ENCODE peak calls at places on chromosomes 2 and 18, in eight cellular contexts. K, P, I, T, X, C, M and R are unnamed samples. For H3K27me3, the result is how much of the 10 kb centered on the place peaks cover.

GRCh38 chr2:109353806-109354745 is 225.1 kb downstream of the SH3RF3 start:
- DNase-seq in T (no peak), P (no peak), I (no peak), K (no peak), M (no peak), X (no peak), C (no peak), R (no peak)

GRCh38 chr18:7958081-7958896 is 391.2 kb downstream of the PTPRM start:
- DNase-seq in M (no peak), X (no peak), T (no peak), C (peak), K (no peak), P (no peak), I (peak), R (no peak)

GRCh38 chr2:118123561-118124232 is 35.4 kb downstream of the INSIG2 start:
- DNase-seq in K (peak), C (peak), X (no peak), I (peak), P (peak), M (no peak), T (no peak), R (peak)

GRCh38 chr18:39938678-39939077 is 2016.4 kb upstream of the PIK3C3 start:
- DNase-seq in C (no peak), T (no peak), K (no peak), X (no peak), I (no peak), P (no peak), M (no peak), R (no peak)

GRCh38 chr2:142291964-142292363 is 161.1 kb upstream of the LRP1B start:
- DNase-seq in M (no peak), X (no peak), C (peak), P (no peak), T (no peak), I (no peak), K (no peak), R (no peak)

GRCh38 chr2:217277646-217278048 is 417.8 kb upstream of the TNP1 start:
- DNase-seq in C (peak), I (peak), M (no peak), X (peak), K (no peak), T (no peak), P (no peak), R (peak)

GRCh38 chr2:240961878-240962277 is 36.5 kb upstream of the SNED1 start:
- DNase-seq in P (no peak), X (no peak), T (no peak), I (peak), C (no peak), M (no peak), K (no peak), R (no peak)

GRCh38 chr2:56380861-56381260 is 197.1 kb downstream of the CCDC85A start:
- DNase-seq in T (no peak), M (no peak), I (no peak), K (no peak), P (no peak), X (no peak), C (no peak), R (no peak)

GRCh38 chr18:43855376-43855775 is 578.1 kb upstream of the SYT4 start:
- DNase-seq in M (no peak), X (no peak), I (no peak), C (no peak), T (peak), P (no peak), K (no peak), R (no peak)

GRCh38 chr2:44051948-44052347 is 56.2 kb upstream of the LRPPRC start:
- DNase-seq in T (peak), M (no peak), I (no peak), P (no peak), K (no peak), C (no peak), X (no peak), R (no peak)

GRCh38 chr18:46856975-46857374 is 60.3 kb downstream of the PIAS2 start:
- DNase-seq in K (no peak), C (no peak), P (no peak), T (no peak), X (no peak), I (peak), M (no peak), R (no peak)

GRCh38 chr2:136106505-136106904 is 11.4 kb downstream of the CXCR4 start:
- DNase-seq in C (no peak), K (no peak), T (no peak), X (no peak), M (no peak), I (no peak), P (no peak), R (no peak)

GRCh38 chr2:113133696-113134558 is 6.5 kb downstream of the IL1RN start:
- DNase-seq in X (no peak), C (no peak), T (no peak), I (no peak), K (no peak), M (no peak), P (no peak), R (no peak)

GRCh38 chr18:37393945-37394609 is 171.5 kb downstream of the CELF4 start:
- DNase-seq in P (peak), I (peak), T (peak), C (peak), X (peak), M (peak), K (peak), R (peak)
- H3K4me3 ChIP-seq in P (peak), I (peak), T (peak), C (peak), X (peak), M (peak), K (no peak), R (peak)

GRCh38 chr2:31138037-31138962 is at the start of gene GALNT14:
- DNase-seq in T (peak), K (peak), P (peak), I (peak), M (peak), C (peak), X (peak), R (no peak)
- H3K27me3 ChIP-seq in T (half or more), K (under half), P (under half), I (half or more), M (half or more), C (under half), X (under half), R (under half)

GRCh38 chr2:154686162-154686561 is 12.3 kb upstream of the KCNJ3 start:
- DNase-seq in C (no peak), M (no peak), T (peak), I (no peak), P (no peak), K (no peak), X (no peak), R (no peak)
- TF ChIP-seq CTCF in C (no peak), M (no peak), T (peak), I (no peak), P (peak), K (no peak), X (no peak), R (peak)

GRCh38 chr2:239305222-239305575 is 95.6 kb downstream of the HDAC4 start:
- DNase-seq in T (peak), M (peak), C (no peak), K (no peak), P (no peak), I (no peak), X (no peak), R (no peak)
- H3K4me3 ChIP-seq in T (no peak), M (peak), C (no peak), K (no peak), P (no peak), I (no peak), X (peak), R (no peak)

GRCh38 chr2:16167471-16168426 is 227.4 kb downstream of the MYCN start:
- DNase-seq in I (no peak), X (no peak), P (no peak), T (peak), C (no peak), K (no peak), M (no peak), R (no peak)

GRCh38 chr2:16166327-16166981 is 226.1 kb downstream of the MYCN start:
- DNase-seq in P (no peak), K (no peak), X (no peak), C (no peak), I (no peak), T (peak), M (no peak), R (no peak)

GRCh38 chr2:16162491-16163040 is 222.2 kb downstream of the MYCN start:
- DNase-seq in M (no peak), P (no peak), K (no peak), X (no peak), C (no peak), T (no peak), I (no peak), R (no peak)

GRCh38 chr2:16168506-16169264 is 228.3 kb downstream of the MYCN start:
- DNase-seq in M (no peak), C (no peak), P (no peak), X (no peak), K (no peak), I (no peak), T (peak), R (no peak)

DNA sequence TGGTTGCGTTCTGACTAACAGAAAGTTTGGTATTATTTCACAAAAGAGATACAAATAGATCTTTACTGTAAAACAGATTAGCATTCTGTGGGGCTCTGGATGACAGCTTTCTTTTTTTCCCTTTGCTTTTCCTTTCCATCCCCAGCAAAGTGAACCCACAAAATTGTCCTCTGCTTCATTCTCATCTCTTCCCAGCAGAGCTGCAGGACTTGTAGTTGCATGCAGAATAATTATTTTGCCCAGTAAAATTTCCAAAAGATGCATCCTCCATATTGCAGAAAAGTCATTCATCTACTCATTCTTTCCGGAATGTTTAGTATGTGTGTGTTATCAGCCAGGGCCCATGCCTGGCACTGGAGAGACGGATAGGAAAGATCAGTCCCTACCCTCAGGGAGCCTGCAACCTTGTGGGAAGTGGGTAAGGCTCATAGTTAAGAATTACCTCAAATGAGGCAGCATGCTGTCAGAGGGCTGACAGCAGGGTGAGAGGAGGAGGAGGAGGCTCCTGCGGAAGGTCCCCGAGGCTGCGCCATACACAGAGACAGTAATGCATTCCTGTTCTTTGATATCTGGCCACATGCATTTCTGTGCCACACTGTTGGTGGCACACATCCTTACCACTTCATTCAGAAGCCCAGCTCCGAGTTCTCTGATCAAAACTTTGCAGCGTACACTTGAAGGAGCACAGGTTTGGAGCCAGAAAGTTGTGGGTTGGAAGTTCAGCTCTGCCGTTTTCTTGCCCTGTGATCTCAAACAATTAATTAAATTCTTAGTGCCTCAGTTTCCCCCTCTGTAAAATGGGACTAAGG is 225.4 kb downstream of the MYCN start:
- DNase-seq in I (no peak), P (no peak), T (no peak), X (no peak), K (no peak), C (no peak), M (no peak), R (no peak)
- H3K27me3 ChIP-seq in I (under half), P (under half), T (under half), X (under half), K (under half), C (under half), M (under half), R (under half)

GRCh38 chr2:233386382-233387041 is 32.2 kb downstream of the DGKD start:
- DNase-seq in X (no peak), P (peak), I (peak), K (no peak), T (no peak), M (no peak), C (peak), R (peak)

GRCh38 chr2:233381013-233381995 is 27.0 kb downstream of the DGKD start:
- DNase-seq in K (no peak), X (no peak), T (no peak), P (no peak), M (no peak), C (no peak), I (no peak), R (no peak)

GRCh38 chr2:233384811-233385488 is 30.7 kb downstream of the DGKD start:
- DNase-seq in I (no peak), K (no peak), P (no peak), T (no peak), X (no peak), M (no peak), C (no peak), R (no peak)

GRCh38 chr2:233385489-233386044 is 31.3 kb downstream of the DGKD start:
- DNase-seq in C (peak), T (no peak), M (no peak), I (peak), X (no peak), P (no peak), K (no peak), R (no peak)

DNA sequence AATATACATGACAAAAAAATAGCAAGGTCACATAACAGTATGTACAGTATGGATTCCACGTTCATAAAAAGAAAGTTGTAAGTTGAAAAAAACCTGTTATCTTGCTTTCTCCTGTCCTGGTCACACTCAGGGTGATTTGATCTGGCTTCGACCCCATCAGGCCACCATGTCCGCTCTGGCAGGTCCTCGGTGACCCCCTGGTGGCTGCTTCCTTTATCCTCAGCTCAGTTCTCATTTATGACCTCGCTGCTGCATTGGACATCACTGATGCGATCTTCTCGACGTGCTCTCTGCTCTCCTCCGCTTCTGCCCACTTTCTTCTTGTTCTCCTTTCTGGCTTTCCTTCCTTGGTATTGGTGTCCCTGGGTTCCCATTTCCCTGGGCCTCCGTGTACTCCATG is 29.7 kb downstream of the DGKD start:
- DNase-seq in P (no peak), T (peak), I (no peak), C (no peak), M (no peak), X (no peak), K (no peak), R (no peak)
- TF ChIP-seq CTCF in P (no peak), T (no peak), I (no peak), C (no peak), M (no peak), X (no peak), K (no peak), R (no peak)

GRCh38 chr2:138155304-138155703 is 191.0 kb downstream of the HNMT start:
- DNase-seq in I (no peak), K (no peak), X (no peak), C (no peak), T (no peak), P (no peak), M (no peak), R (no peak)
- H3K4me3 ChIP-seq in I (no peak), K (no peak), X (no peak), C (no peak), T (no peak), P (no peak), M (no peak), R (no peak)